ENCODE peak calls at places on chromosomes 5 and 9, in nine cellular contexts. C is HepG2, A is A549, N is upper lobe of left lung, X is transverse colon, L is tibial nerve, D is sigmoid colon, K is GM12878, M is K562. T is an unnamed sample.

GRCh38 chr9:20740929-20741582 is 57.0 kb downstream of the FOCAD start:
- DNase-seq in C (no peak), A (no peak), N (no peak), X (no peak), L (no peak), D (no peak), K (no peak), M (no peak), T (no peak)

GRCh38 chr5:15368835-15369234 is 131.1 kb upstream of the FBXL7 start:
- DNase-seq in C (no peak), A (no peak), N (no peak), X (no peak), L (no peak), D (no peak), K (no peak), M (no peak), T (no peak)

GRCh38 chr9:24846248-24846912 is 300.7 kb upstream of the IZUMO3 start:
- DNase-seq in C (no peak), A (no peak), N (no peak), X (no peak), L (no peak), D (no peak), K (no peak), M (no peak), T (no peak)

GRCh38 chr5:9686211-9686610 is 56.1 kb upstream of the TAS2R1 start:
- DNase-seq in C (no peak), A (no peak), N (no peak), X (no peak), L (no peak), D (no peak), K (no peak), M (no peak), T (no peak)

GRCh38 chr5:171093598-171093997 is 215.4 kb upstream of the TLX3 start:
- DNase-seq in C (no peak), A (no peak), N (no peak), X (no peak), L (no peak), D (no peak), K (no peak), M (no peak), T (no peak)

GRCh38 chr5:64165500-64166200 is at the start of gene RNF180:
- DNase-seq in C (no peak), A (peak; percentile 21), N (peak; percentile 32), X (peak; percentile 24), L (no peak), D (peak; percentile 69), K (no peak), M (no peak), T (peak; percentile 76)

GRCh38 chr5:3100921-3101551 is 349.6 kb upstream of the IRX2 start:
- DNase-seq in C (no peak), A (no peak), N (no peak), X (no peak), L (no peak), D (no peak), K (no peak), M (no peak), T (no peak)

GRCh38 chr5:16679198-16679597 is 62.4 kb upstream of the RETREG1 start:
- DNase-seq in C (no peak), A (no peak), N (no peak), X (no peak), L (no peak), D (no peak), K (no peak), M (no peak), T (no peak)

GRCh38 chr9:63816742-63817621 is 1468.0 kb downstream of the FOXD4L5 start:
- DNase-seq in C (peak; percentile 70), A (peak; percentile 52), N (peak; percentile 94), X (peak; percentile 79), L (peak; percentile 61), D (peak; percentile 84), K (peak; percentile 80), M (peak; percentile 65), T (peak; percentile 47)

GRCh38 chr5:89374144-89374784 is 491.3 kb upstream of the MEF2C start:
- DNase-seq in C (no peak), A (no peak), N (no peak), X (peak; percentile 74), L (no peak), D (no peak), K (no peak), M (no peak), T (no peak)

DNA sequence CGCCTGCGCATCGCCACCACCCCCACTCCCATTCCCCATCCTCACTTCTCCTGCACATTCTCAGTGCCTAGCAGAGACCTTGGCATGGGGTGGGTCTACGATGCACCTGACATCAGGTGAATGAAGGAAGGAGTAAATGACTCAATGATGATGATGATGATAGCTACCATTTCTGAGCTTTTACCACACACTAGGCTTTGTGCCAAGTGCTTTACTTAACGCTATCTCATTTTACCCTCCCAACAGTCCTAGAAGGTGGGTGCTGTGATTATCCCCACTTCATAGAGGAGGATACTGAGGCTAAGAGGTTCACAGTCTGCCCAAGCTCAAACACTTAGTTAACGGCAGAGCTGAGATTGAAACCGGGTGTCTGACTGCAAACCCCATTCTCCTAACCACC is 27.1 kb downstream of the CAMK2A start:
- DNase-seq in C (no peak), A (no peak), N (no peak), X (no peak), L (no peak), D (no peak), K (no peak), M (no peak), T (no peak)
- H3K4me1 ChIP-seq in C (peaks cover 55% of the 10 kb centered on the region), A (peaks cover 53% of the 10 kb centered on the region), N (no peaks in the 10 kb centered on the region), X (no peaks in the 10 kb centered on the region), L (no peaks in the 10 kb centered on the region), D (peaks cover 11% of the 10 kb centered on the region), K (no peaks in the 10 kb centered on the region), M (peaks cover 8% of the 10 kb centered on the region), T (peaks cover 12% of the 10 kb centered on the region)

GRCh38 chr5:150235548-150235895 is 45.7 kb downstream of the SLC6A7 start:
- DNase-seq in C (no peak), A (no peak), N (no peak), X (no peak), L (no peak), D (no peak), K (no peak), M (no peak), T (no peak)
- TF ChIP-seq POLR2A in C (no peak), A (no peak), N (no peak), X (no peak), L (no peak), D (no peak), K (no peak), M (no peak), T (no peak)

GRCh38 chr9:131840751-131841702 is 101.2 kb upstream of the RAPGEF1 start:
- DNase-seq in C (no peak), A (no peak), N (no peak), X (no peak), L (no peak), D (no peak), K (no peak), M (no peak), T (no peak)

GRCh38 chr9:131843989-131844744 is 104.3 kb upstream of the RAPGEF1 start:
- DNase-seq in C (no peak), A (no peak), N (no peak), X (no peak), L (no peak), D (no peak), K (no peak), M (no peak), T (no peak)

GRCh38 chr9:131839281-131840084 is 99.6 kb upstream of the RAPGEF1 start:
- DNase-seq in C (no peak), A (no peak), N (no peak), X (peak; percentile 22), L (peak; percentile 21), D (no peak), K (no peak), M (peak; percentile 47), T (no peak)

GRCh38 chr9:131840220-131840619 is 100.3 kb upstream of the RAPGEF1 start:
- DNase-seq in C (no peak), A (no peak), N (no peak), X (no peak), L (no peak), D (no peak), K (no peak), M (peak; percentile 18), T (no peak)

DNA sequence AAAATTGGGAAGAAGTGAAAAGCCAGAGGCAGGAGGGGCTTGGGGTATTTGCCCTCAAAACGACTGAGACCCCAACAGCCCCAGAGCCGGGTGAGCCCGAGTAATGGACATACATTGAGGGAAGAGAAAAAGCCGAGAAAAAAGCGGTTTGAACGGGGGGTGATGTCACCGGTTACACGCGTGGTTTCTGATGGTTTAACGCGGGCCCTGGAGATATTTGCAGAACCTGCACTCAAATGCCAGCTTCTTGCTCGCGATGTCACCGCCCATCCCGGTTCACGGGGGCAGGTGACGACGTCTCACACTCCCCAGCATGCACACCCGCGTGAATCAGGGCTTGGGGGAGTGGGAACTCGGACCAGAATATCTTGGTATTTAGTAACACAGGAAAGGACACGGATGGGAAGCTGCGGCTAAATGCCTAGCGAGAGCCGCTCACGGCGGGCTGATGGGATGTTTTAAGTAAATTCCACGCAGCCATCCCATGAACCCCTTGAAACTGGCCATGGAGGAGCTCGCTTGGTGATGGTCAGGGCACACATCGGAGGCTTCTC is 102.0 kb upstream of the RAPGEF1 start:
- DNase-seq in C (no peak), A (no peak), N (no peak), X (no peak), L (no peak), D (no peak), K (no peak), M (no peak), T (no peak)
- TF ChIP-seq EP300 in C (no peak), A (no peak), N (no peak), X (no peak), L (no peak), D (no peak), K (no peak), M (no peak), T (no peak)

GRCh38 chr5:138032028-138032571 is 779 bp downstream of the FAM13B start:
- DNase-seq in C (no peak), A (no peak), N (peak; percentile 80), X (peak; percentile 68), L (peak; percentile 39), D (peak; percentile 79), K (peak; percentile 82), M (peak; percentile 67), T (peak; percentile 58)

GRCh38 chr5:138035605-138036537 is 3.0 kb upstream of the FAM13B start:
- DNase-seq in C (peak; percentile 91), A (peak; percentile 93), N (peak; percentile 63), X (peak; percentile 66), L (no peak), D (peak; percentile 75), K (peak; percentile 63), M (peak; percentile 91), T (peak; percentile 32)

GRCh38 chr5:138033275-138033808 is 463 bp upstream of the FAM13B start:
- DNase-seq in C (no peak), A (no peak), N (peak; percentile 22), X (no peak), L (no peak), D (no peak), K (no peak), M (no peak), T (no peak)

GRCh38 chr5:138032572-138033274 is at the start of gene FAM13B:
- DNase-seq in C (peak; percentile 46), A (peak; percentile 85), N (peak; percentile 80), X (peak; percentile 82), L (peak; percentile 48), D (peak; percentile 90), K (no peak), M (peak; percentile 81), T (peak; percentile 86)

DNA sequence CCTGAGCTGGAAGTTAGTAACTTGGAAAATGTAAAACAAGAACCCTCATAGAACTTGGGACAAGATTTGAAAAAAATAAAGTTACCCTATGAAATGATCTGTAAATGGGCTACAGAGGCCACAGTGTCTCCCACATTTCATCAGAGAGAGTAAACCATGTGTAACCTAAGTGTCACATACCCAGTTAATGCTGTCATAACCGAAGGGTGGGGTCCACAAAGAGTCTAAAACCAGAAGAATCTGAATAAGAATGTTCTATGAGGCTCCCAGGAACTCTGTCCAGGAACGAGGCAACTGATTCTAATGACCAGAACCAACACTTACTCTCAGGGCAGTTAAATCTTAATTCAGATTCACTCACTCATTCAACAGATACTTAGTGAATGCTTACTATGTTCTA is 1.0 kb upstream of the FAM13B start:
- DNase-seq in C (no peak), A (no peak), N (no peak), X (no peak), L (no peak), D (no peak), K (no peak), M (no peak), T (no peak)
- H3K4me1 ChIP-seq in C (peaks cover 46% of the 10 kb centered on the region), A (peaks cover 33% of the 10 kb centered on the region), N (peaks cover 36% of the 10 kb centered on the region), X (peaks cover 28% of the 10 kb centered on the region), L (no peaks in the 10 kb centered on the region), D (peaks cover 44% of the 10 kb centered on the region), K (peaks cover 22% of the 10 kb centered on the region), M (peaks cover 20% of the 10 kb centered on the region), T (peaks cover 18% of the 10 kb centered on the region)